ENCODE peak calls at places on chromosomes 16 and 17, in six cellular contexts. F is RCC 7860; V is skeletal muscle cell; L is cardiac fibroblast; B is stimulated activated CD8-positive, alpha-beta memory T cell treated with anti-CD3 and anti-CD28 coated beads, Interleukin-15, amount 100 ng/mL, for 1 hour; J is hepatic stellate cell. O is an unnamed sample.
A peak's percentile ranks its signal among the peaks of the same experiment; 100 is the strongest.

GRCh38 chr16:30010817-30011504 is at the start of gene DOC2A:
- DNase-seq in J (no peak), V (no peak), L (no peak), B (no peak), F (no peak), O (no peak)

GRCh38 chr16:78673884-78674283 is 574.4 kb downstream of the WWOX start:
- DNase-seq in V (no peak), F (no peak), J (no peak), L (no peak), B (no peak), O (no peak)

GRCh38 chr17:2796164-2797140 is at the start of gene RAP1GAP2:
- DNase-seq in B (peak; percentile 32), F (no peak), J (no peak), L (no peak), V (no peak), O (peak; percentile 30)

GRCh38 chr17:34248807-34249496 is 6.1 kb upstream of the CCL2 start:
- DNase-seq in J (no peak), B (no peak), L (no peak), F (no peak), V (no peak), O (no peak)

GRCh38 chr16:88838566-88838965 is 18.2 kb downstream of the GALNS start:
- DNase-seq in V (no peak), B (no peak), L (no peak), F (no peak), J (no peak), O (no peak)

GRCh38 chr17:73532441-73532901 is 111.8 kb downstream of the SDK2 start:
- DNase-seq in B (no peak), J (no peak), L (no peak), V (no peak), F (no peak), O (no peak)

GRCh38 chr17:43517161-43517560 is 29.0 kb downstream of the ETV4 start:
- DNase-seq in B (no peak), J (no peak), V (no peak), L (peak; percentile 25), F (no peak), O (no peak)

GRCh38 chr17:56185491-56185890 is 32.2 kb downstream of the ANKFN1 start:
- DNase-seq in V (peak; percentile 73), B (no peak), L (peak; percentile 18), J (no peak), F (no peak), O (no peak)

GRCh38 chr17:43034623-43035293 is 9.7 kb downstream of the RND2 start:
- DNase-seq in V (no peak), F (no peak), L (no peak), B (no peak), J (no peak), O (no peak)

GRCh38 chr16:28923652-28924398 is 1.2 kb downstream of the RABEP2 start:
- DNase-seq in V (no peak), L (no peak), F (no peak), J (no peak), B (no peak), O (no peak)

GRCh38 chr17:75959839-75960511 is 19.0 kb downstream of the ACOX1 start:
- DNase-seq in V (no peak), L (no peak), F (no peak), J (no peak), B (no peak), O (no peak)

GRCh38 chr16:31181102-31181830 is 1.3 kb downstream of the FUS start:
- DNase-seq in J (no peak), V (no peak), F (peak; percentile 39), L (peak; percentile 37), B (no peak), O (no peak)